ENCODE peak calls at places on chromosomes 1 and 21, in nine cellular contexts. I, N, P, W, H, D, O, G and C are unnamed samples.

GRCh38 chr1:155859881-155860841 is 794 bp downstream of the SYT11 start:
- DNase-seq in I (peak), N (no peak), P (peak), W (peak), H (peak), D (peak), O (peak), G (peak), C (peak)

GRCh38 chr1:59357645-59358044 is 60.8 kb downstream of the FGGY start:
- DNase-seq in I (no peak), N (no peak), P (no peak), W (no peak), H (no peak), D (no peak), O (no peak), G (no peak), C (no peak)

GRCh38 chr1:228500901-228501871 is 14.0 kb downstream of the RNF187 start:
- DNase-seq in I (peak), N (peak), P (peak), W (peak), H (peak), D (peak), O (peak), G (peak), C (peak)

GRCh38 chr1:160326393-160326792 is 16.7 kb downstream of the COPA start:
- DNase-seq in I (no peak), N (no peak), P (no peak), W (no peak), H (no peak), D (no peak), O (no peak), G (no peak), C (no peak)

GRCh38 chr1:2210084-2210653 is 15.6 kb upstream of the FAAP20 start:
- DNase-seq in I (no peak), N (no peak), P (no peak), W (no peak), H (peak), D (no peak), O (no peak), G (no peak), C (no peak)

GRCh38 chr1:56333461-56333860 is 245.9 kb downstream of the PLPP3 start:
- DNase-seq in I (no peak), N (no peak), P (no peak), W (no peak), H (no peak), D (no peak), O (no peak), G (no peak), C (no peak)

GRCh38 chr1:171865106-171865505 is 23.8 kb downstream of the DNM3 start:
- DNase-seq in I (no peak), N (no peak), P (no peak), W (no peak), H (no peak), D (no peak), O (no peak), G (no peak), C (no peak)

GRCh38 chr1:231663211-231663792 is 36.7 kb downstream of the DISC1 start:
- DNase-seq in I (no peak), N (no peak), P (peak), W (no peak), H (no peak), D (peak), O (no peak), G (peak), C (no peak)

GRCh38 chr21:30717105-30717504 is 1.5 kb downstream of the KRTAP21-3 start:
- DNase-seq in I (no peak), N (no peak), P (peak), W (no peak), H (no peak), D (peak), O (no peak), G (no peak), C (no peak)

GRCh38 chr1:232425421-232425820 is 204.5 kb downstream of the SIPA1L2 start:
- DNase-seq in I (no peak), N (no peak), P (no peak), W (no peak), H (no peak), D (no peak), O (no peak), G (no peak), C (no peak)

GRCh38 chr1:47708658-47709301 is 270.9 kb downstream of the FOXD2 start:
- DNase-seq in I (no peak), N (no peak), P (peak), W (no peak), H (no peak), D (peak), O (peak), G (no peak), C (no peak)

GRCh38 chr21:42466700-42467612 is 29.1 kb downstream of the RSPH1 start:
- DNase-seq in I (no peak), N (no peak), P (peak), W (no peak), H (no peak), D (peak), O (no peak), G (no peak), C (no peak)
- TF ChIP-seq CTCF in I (peak), N (peak), P (peak), W (no peak), H (peak), D (peak), O (no peak), G (no peak), C (peak)

GRCh38 chr21:33964706-33965325 is 49.2 kb upstream of the ATP5PO start:
- DNase-seq in I (no peak), N (no peak), P (no peak), W (no peak), H (no peak), D (no peak), O (no peak), G (peak), C (no peak)
- TF ChIP-seq CTCF in I (no peak), N (no peak), P (no peak), W (no peak), H (no peak), D (no peak), O (no peak), G (no peak), C (no peak)

GRCh38 chr21:38806153-38806941 is 618 bp downstream of the ETS2 start:
- DNase-seq in I (no peak), N (no peak), P (no peak), W (no peak), H (peak), D (no peak), O (peak), G (no peak), C (no peak)
- TF ChIP-seq CTCF in I (peak), N (peak), P (peak), W (peak), H (no peak), D (peak), O (peak), G (no peak), C (no peak)

GRCh38 chr1:26450906-26451305 is 18.8 kb downstream of the DHDDS start:
- DNase-seq in I (no peak), N (no peak), P (no peak), W (no peak), H (no peak), D (no peak), O (no peak), G (no peak), C (no peak)
- TF ChIP-seq CTCF in I (no peak), N (no peak), P (no peak), W (no peak), H (no peak), D (no peak), O (no peak), G (no peak), C (no peak)

GRCh38 chr1:105914403-105914802 is 1142.1 kb upstream of the PRMT6 start:
- DNase-seq in I (no peak), N (no peak), P (no peak), W (no peak), H (no peak), D (no peak), O (no peak), G (no peak), C (no peak)

GRCh38 chr1:105909811-105910210 is 1146.7 kb upstream of the PRMT6 start:
- DNase-seq in I (no peak), N (no peak), P (no peak), W (no peak), H (no peak), D (no peak), O (no peak), G (no peak), C (no peak)
- TF ChIP-seq CTCF in I (no peak), N (no peak), P (no peak), W (no peak), H (no peak), D (no peak), O (no peak), G (no peak), C (no peak)

DNA sequence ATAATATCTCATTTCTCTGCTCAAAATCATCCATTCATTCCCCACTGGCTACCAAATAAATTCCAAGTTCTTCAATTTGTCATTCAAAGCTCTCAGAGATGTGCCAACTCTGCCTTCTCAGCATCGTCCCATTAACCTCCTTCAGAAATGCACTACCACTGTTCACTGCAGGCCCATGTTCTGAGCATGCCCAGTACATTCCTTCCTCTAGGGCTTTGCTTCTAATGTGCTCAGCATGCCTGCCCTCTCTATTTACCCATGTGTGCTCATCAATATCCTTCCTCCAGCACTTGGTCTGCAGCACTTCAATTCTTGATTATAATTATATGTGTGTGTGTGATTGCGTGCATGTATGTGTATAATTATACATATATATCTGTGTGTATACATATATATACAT is 36.1 kb upstream of the RGS8 start:
- DNase-seq in I (no peak), N (no peak), P (peak), W (no peak), H (no peak), D (no peak), O (peak), G (peak), C (no peak)
- TF ChIP-seq CTCF in I (no peak), N (peak), P (peak), W (peak), H (peak), D (peak), O (peak), G (peak), C (no peak)

DNA sequence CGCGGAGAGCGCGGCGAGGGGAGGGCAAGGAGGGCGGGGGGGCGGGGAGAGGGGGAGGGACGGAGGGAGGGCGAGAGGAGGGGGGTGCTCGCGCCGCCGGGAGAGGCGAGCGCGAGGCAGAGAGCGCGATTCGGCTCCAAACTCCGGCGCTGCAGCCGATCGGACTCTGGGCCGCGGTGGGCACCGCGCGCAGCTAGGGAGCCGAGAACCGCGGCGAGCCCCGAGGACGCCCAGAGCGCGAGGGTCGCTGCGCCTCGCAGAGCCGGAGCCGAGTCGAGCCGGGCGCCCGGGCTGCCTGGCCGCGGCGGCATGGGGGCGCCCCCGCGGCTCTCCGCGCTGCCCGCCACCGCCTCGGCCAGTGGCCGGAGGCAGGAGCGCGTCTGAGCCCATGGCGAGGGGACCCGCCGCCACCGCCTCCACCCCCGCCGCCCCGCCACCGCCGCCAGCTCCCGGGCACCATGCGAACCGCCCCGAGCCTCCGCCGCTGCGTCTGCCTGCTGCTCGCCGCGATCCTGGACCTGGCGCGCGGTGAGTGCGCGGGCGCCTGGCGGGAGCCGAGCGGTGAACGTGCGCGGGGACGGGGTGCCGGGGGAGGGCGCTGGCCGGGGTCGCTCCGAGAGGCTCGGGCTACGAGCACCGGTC is at the start of gene IGSF21:
- DNase-seq in I (no peak), N (no peak), P (no peak), W (no peak), H (no peak), D (no peak), O (peak), G (no peak), C (no peak)
- TF ChIP-seq CTCF in I (no peak), N (no peak), P (no peak), W (no peak), H (no peak), D (no peak), O (no peak), G (no peak), C (no peak)